ENCODE peak calls at places on chromosomes 2 and 18, in four cellular contexts. F, V, T and H are unnamed samples.

GRCh38 chr2:86140969-86141392 is 34.9 kb downstream of the PTCD3 start:
- DNase-seq in F (no peak), V (no peak), T (no peak), H (no peak)

GRCh38 chr2:235005603-235006259 is 53.9 kb downstream of the SH3BP4 start:
- DNase-seq in F (no peak), V (no peak), T (no peak), H (no peak)

GRCh38 chr2:45484965-45485364 is 126.1 kb downstream of the SRBD1 start:
- DNase-seq in F (no peak), V (no peak), T (no peak), H (no peak)

GRCh38 chr2:201484805-201485204 is 33.3 kb downstream of the STRADB start:
- DNase-seq in F (no peak), V (no peak), T (no peak), H (no peak)

GRCh38 chr2:216713691-216714411 is 18.5 kb upstream of the IGFBP5 start:
- DNase-seq in F (no peak), V (peak; percentile 83), T (no peak), H (no peak)

GRCh38 chr2:95728878-95729511 is 137.2 kb downstream of the TRIM43 start:
- DNase-seq in F (peak; percentile 35), V (peak; percentile 83), T (no peak), H (peak; percentile 19)

GRCh38 chr2:238061310-238062202 is 755 bp downstream of the SCLY start:
- DNase-seq in F (peak; percentile 42), V (peak; percentile 25), T (no peak), H (peak; percentile 51)

GRCh38 chr18:6885992-6886823 is 156.7 kb downstream of the ARHGAP28 start:
- DNase-seq in F (peak; percentile 39), V (peak; percentile 45), T (no peak), H (peak; percentile 62)

GRCh38 chr2:238254095-238254494 is 14.3 kb upstream of the HES6 start:
- DNase-seq in F (no peak), V (no peak), T (no peak), H (no peak)

GRCh38 chr2:185012643-185013042 is 414.3 kb downstream of the ZNF804A start:
- DNase-seq in F (no peak), V (peak; percentile 4), T (no peak), H (no peak)

GRCh38 chr2:213137064-213137463 is 14.3 kb downstream of the IKZF2 start:
- DNase-seq in F (no peak), V (no peak), T (no peak), H (no peak)

GRCh38 chr18:76274470-76275289 is 220.4 kb downstream of the ZNF516 start:
- DNase-seq in F (no peak), V (no peak), T (no peak), H (no peak)

DNA sequence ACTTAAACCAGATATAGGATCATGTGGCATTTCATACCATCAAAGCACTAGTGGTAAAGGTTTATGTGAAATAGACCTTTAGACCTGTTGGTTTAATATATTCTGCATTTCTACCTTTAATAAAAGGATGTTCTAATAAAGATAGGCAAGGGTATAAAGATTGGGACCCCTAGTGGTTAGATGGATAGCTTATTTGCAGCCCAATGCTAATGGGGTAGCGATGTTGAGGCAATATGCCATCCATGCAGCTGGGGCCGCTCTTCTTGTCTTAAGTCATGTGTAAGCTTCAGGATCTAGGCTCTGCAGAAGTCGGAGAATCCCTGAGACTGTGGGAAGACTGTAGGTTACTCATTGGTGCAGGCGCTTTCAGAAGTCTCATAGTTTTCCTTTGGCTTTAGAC is 114.9 kb downstream of the ICOS start:
- DNase-seq in F (no peak), V (no peak), T (no peak), H (peak; percentile 9)
- TF ChIP-seq CTCF in F (peak; percentile 5), V (peak; percentile 44), T (peak; percentile 21), H (peak; percentile 58)

GRCh38 chr18:64919971-64920370 is 771.1 kb upstream of the LINC00305 start:
- DNase-seq in F (no peak), V (no peak), T (no peak), H (no peak)
- TF ChIP-seq CTCF in F (no peak), V (no peak), T (no peak), H (no peak)

GRCh38 chr2:88307817-88308216 is 137.7 kb downstream of the THNSL2 start:
- DNase-seq in F (peak; percentile 34), V (no peak), T (no peak), H (peak; percentile 26)
- TF ChIP-seq CTCF in F (peak; percentile 25), V (peak; percentile 40), T (peak; percentile 38), H (peak; percentile 67)

GRCh38 chr2:144937066-144937465 is 417.1 kb upstream of the ZEB2 start:
- DNase-seq in F (no peak), V (no peak), T (no peak), H (no peak)
- TF ChIP-seq CTCF in F (no peak), V (no peak), T (no peak), H (no peak)

GRCh38 chr18:69844656-69845055 is 103.0 kb downstream of the CD226 start:
- DNase-seq in F (no peak), V (no peak), T (no peak), H (no peak)

GRCh38 chr18:69843047-69843446 is 104.6 kb downstream of the CD226 start:
- DNase-seq in F (no peak), V (no peak), T (no peak), H (no peak)

GRCh38 chr18:69840445-69840844 is 107.2 kb downstream of the CD226 start:
- DNase-seq in F (no peak), V (peak; percentile 64), T (no peak), H (no peak)

GRCh38 chr18:69839989-69840388 is 107.7 kb downstream of the CD226 start:
- DNase-seq in F (no peak), V (no peak), T (no peak), H (no peak)

GRCh38 chr18:69845588-69846506 is 101.8 kb downstream of the CD226 start:
- DNase-seq in F (no peak), V (no peak), T (no peak), H (no peak)
- TF ChIP-seq CTCF in F (no peak), V (no peak), T (no peak), H (no peak)

DNA sequence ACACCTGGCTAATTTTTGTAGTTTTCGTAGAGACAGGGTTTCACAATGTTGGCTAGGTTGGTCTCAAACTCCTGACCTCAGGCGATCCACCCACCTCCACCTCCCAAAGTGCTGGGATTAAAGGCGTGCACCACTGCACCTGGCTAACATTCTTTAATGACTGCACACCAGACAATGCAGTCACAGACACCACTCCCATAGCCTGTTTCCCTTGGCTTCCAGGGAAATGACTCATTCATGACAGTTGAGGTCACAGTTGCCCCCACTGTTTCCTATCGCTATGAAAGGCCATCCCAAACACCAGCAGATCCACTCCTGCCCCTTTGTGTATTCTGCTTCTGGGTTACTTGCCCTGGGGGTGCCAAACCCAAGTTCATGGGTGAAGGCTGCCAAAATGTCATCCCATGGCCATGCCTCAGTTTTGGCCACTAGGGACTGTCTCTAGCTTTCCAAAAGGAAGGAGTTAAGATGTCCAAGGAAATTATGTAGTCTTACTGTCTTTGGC is 8.7 kb downstream of the CHMP1B start:
- DNase-seq in F (no peak), V (peak; percentile 91), T (no peak), H (no peak)
- TF ChIP-seq CTCF in F (no peak), V (peak; percentile 62), T (no peak), H (no peak)

GRCh38 chr2:229282758-229283546 is 11.9 kb upstream of the PID1 start:
- DNase-seq in F (no peak), V (peak; percentile 72), T (no peak), H (no peak)

DNA sequence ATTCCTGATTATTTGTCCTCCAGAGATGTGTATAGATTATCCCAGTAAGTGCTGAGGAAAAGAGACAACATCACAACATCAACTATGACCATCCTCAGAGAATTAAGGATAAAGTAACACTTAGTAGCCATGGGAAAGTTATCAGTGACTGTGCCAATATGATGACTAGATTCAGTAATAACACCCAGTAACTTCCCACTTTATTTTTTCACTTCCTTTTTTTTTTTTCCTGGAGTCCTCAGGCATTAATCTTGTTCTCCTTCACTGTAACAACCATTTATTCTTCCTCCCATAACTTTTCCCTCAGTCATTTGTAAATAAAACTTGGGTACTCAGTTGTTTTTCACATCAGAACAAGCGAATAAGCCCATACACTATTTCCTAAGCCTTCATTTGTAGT is 16.7 kb upstream of the PID1 start:
- DNase-seq in F (no peak), V (no peak), T (no peak), H (no peak)
- TF ChIP-seq CTCF in F (no peak), V (no peak), T (no peak), H (no peak)

DNA sequence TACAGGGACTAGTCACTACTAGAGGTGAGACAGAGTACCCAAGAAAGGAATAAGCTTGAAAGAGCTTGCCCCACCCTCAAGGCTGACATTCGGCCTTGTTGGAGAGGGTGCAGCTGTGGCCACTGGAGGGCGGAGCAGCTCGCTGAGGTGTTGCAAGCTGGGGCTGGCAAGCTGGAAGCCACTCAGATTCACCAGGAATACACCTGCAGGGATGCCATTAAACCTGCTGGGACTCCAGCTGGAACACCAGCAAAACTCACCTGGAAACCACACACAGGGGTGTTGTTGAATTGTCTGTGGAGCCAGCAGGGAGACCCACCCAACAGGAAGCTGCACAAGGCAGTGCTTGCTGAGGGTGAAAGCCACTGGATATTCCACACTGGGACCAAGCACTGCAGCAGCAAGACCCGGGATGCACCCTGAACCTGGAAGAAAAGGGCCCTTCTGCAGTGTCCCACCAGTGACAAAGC is 26.1 kb downstream of the KCTD18 start:
- DNase-seq in F (peak; percentile 60), V (no peak), T (no peak), H (peak; percentile 34)
- TF ChIP-seq CTCF in F (peak; percentile 74), V (peak; percentile 68), T (no peak), H (peak; percentile 76)

GRCh38 chr2:108182489-108182888 is 57.3 kb upstream of the SULT1C3 start:
- DNase-seq in F (no peak), V (peak; percentile 55), T (no peak), H (peak; percentile 8)

GRCh38 chr2:108189316-108189715 is 50.5 kb upstream of the SULT1C3 start:
- DNase-seq in F (no peak), V (peak; percentile 38), T (no peak), H (no peak)

GRCh38 chr2:108184421-108184820 is 55.3 kb upstream of the SULT1C3 start:
- DNase-seq in F (peak; percentile 7), V (peak; percentile 46), T (no peak), H (peak; percentile 10)
- TF ChIP-seq CTCF in F (peak; percentile 37), V (peak; percentile 64), T (no peak), H (peak; percentile 41)

DNA sequence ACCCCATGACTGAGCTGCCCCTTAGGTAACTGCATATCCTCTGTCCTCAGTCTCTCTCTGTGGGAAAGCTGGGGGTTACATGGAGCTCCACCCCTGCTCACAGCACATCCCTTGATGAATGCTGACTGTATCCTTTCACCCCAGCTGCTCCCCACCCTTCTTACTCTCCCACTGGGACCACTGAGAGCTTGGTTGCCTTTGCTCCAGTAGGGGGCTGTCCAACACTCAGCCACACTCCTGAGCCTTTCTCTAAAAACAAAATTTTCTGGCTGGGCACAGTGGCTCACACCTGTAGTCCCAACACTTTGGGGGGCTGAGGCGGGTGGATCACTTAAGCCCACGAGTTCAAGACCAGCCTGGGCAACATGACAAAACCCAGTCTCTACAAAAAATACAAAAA is 89.2 kb upstream of the MSH2 start:
- DNase-seq in F (no peak), V (no peak), T (no peak), H (peak; percentile 24)
- TF ChIP-seq CTCF in F (peak; percentile 29), V (peak; percentile 46), T (no peak), H (peak; percentile 38)